ENCODE peak calls at places on chromosomes 2 and 18, in nine cellular contexts. One of them, this sample, is unnamed.

GRCh38 chr2:216161967-216162366 is 52.8 kb downstream of the XRCC5 start:
- DNase-seq in breast epithelium: no peak
- DNase-seq in GM12878: no peak
- DNase-seq in prostate gland: no peak
- DNase-seq in GM23338: no peak
- DNase-seq in suprapubic skin: no peak
- DNase-seq in stomach: no peak
- DNase-seq in transverse colon: no peak
- DNase-seq in HCT116: no peak
- DNase-seq in this sample: no peak

GRCh38 chr2:240785424-240786335 is 34.3 kb downstream of the KIF1A start:
- DNase-seq in breast epithelium: no peak
- DNase-seq in GM12878: no peak
- DNase-seq in prostate gland: no peak
- DNase-seq in GM23338: no peak
- DNase-seq in suprapubic skin: no peak
- DNase-seq in stomach: no peak
- DNase-seq in transverse colon: no peak
- DNase-seq in HCT116: no peak
- DNase-seq in this sample: no peak

GRCh38 chr2:176924909-176925548 is 287.6 kb upstream of the HNRNPA3 start:
- DNase-seq in breast epithelium: no peak
- DNase-seq in GM12878: no peak
- DNase-seq in prostate gland: no peak
- DNase-seq in GM23338: no peak
- DNase-seq in suprapubic skin: no peak
- DNase-seq in stomach: no peak
- DNase-seq in transverse colon: no peak
- DNase-seq in HCT116: no peak
- DNase-seq in this sample: no peak

GRCh38 chr2:162182395-162182794 is 30.3 kb upstream of the GCG start:
- DNase-seq in breast epithelium: no peak
- DNase-seq in GM12878: no peak
- DNase-seq in prostate gland: no peak
- DNase-seq in GM23338: no peak
- DNase-seq in suprapubic skin: no peak
- DNase-seq in stomach: no peak
- DNase-seq in transverse colon: no peak
- DNase-seq in HCT116: no peak
- DNase-seq in this sample: no peak

GRCh38 chr2:234288974-234289455 is 207.9 kb downstream of the ARL4C start:
- DNase-seq in breast epithelium: peak
- DNase-seq in GM12878: no peak
- DNase-seq in prostate gland: peak
- DNase-seq in GM23338: peak
- DNase-seq in suprapubic skin: peak
- DNase-seq in stomach: peak
- DNase-seq in transverse colon: peak
- DNase-seq in HCT116: peak
- DNase-seq in this sample: peak

GRCh38 chr2:239873656-239874635 is 151.2 kb downstream of the NDUFA10 start:
- DNase-seq in breast epithelium: no peak
- DNase-seq in GM12878: no peak
- DNase-seq in prostate gland: no peak
- DNase-seq in GM23338: no peak
- DNase-seq in suprapubic skin: peak
- DNase-seq in stomach: peak
- DNase-seq in transverse colon: no peak
- DNase-seq in HCT116: no peak
- DNase-seq in this sample: no peak

GRCh38 chr2:235599596-235600338 is 105.9 kb downstream of the AGAP1 start:
- DNase-seq in breast epithelium: no peak
- DNase-seq in GM12878: no peak
- DNase-seq in prostate gland: no peak
- DNase-seq in GM23338: no peak
- DNase-seq in suprapubic skin: no peak
- DNase-seq in stomach: no peak
- DNase-seq in transverse colon: no peak
- DNase-seq in HCT116: no peak
- DNase-seq in this sample: no peak

GRCh38 chr2:181685150-181685688 is 4.9 kb upstream of the NEUROD1 start:
- DNase-seq in breast epithelium: no peak
- DNase-seq in GM12878: no peak
- DNase-seq in prostate gland: no peak
- DNase-seq in GM23338: peak
- DNase-seq in suprapubic skin: no peak
- DNase-seq in stomach: no peak
- DNase-seq in transverse colon: no peak
- DNase-seq in HCT116: no peak
- DNase-seq in this sample: no peak

GRCh38 chr2:176118606-176119370 is 2.2 kb downstream of the HOXD10 start:
- DNase-seq in breast epithelium: no peak
- DNase-seq in GM12878: no peak
- DNase-seq in prostate gland: no peak
- DNase-seq in GM23338: peak
- DNase-seq in suprapubic skin: no peak
- DNase-seq in stomach: no peak
- DNase-seq in transverse colon: peak
- DNase-seq in HCT116: peak
- DNase-seq in this sample: no peak

GRCh38 chr18:62287753-62288668 is 37.1 kb upstream of the TNFRSF11A start:
- DNase-seq in breast epithelium: no peak
- DNase-seq in GM12878: no peak
- DNase-seq in prostate gland: no peak
- DNase-seq in GM23338: no peak
- DNase-seq in suprapubic skin: no peak
- DNase-seq in stomach: no peak
- DNase-seq in transverse colon: no peak
- DNase-seq in HCT116: no peak
- DNase-seq in this sample: no peak

GRCh38 chr2:149487189-149487588 is 100.4 kb downstream of the MMADHC start:
- DNase-seq in breast epithelium: no peak
- DNase-seq in GM12878: no peak
- DNase-seq in prostate gland: no peak
- DNase-seq in GM23338: no peak
- DNase-seq in suprapubic skin: no peak
- DNase-seq in stomach: no peak
- DNase-seq in transverse colon: no peak
- DNase-seq in HCT116: no peak
- DNase-seq in this sample: no peak
- TF ChIP-seq CTCF in breast epithelium: no peak
- TF ChIP-seq CTCF in GM12878: no peak
- TF ChIP-seq CTCF in prostate gland: no peak
- TF ChIP-seq CTCF in GM23338: no peak
- TF ChIP-seq CTCF in suprapubic skin: no peak
- TF ChIP-seq CTCF in stomach: no peak
- TF ChIP-seq CTCF in transverse colon: no peak
- TF ChIP-seq CTCF in HCT116: peak
- TF ChIP-seq CTCF in this sample: no peak

GRCh38 chr2:12151716-12152115 is 405.3 kb downstream of the LPIN1 start:
- DNase-seq in breast epithelium: no peak
- DNase-seq in GM12878: no peak
- DNase-seq in prostate gland: no peak
- DNase-seq in GM23338: peak
- DNase-seq in suprapubic skin: no peak
- DNase-seq in stomach: no peak
- DNase-seq in transverse colon: no peak
- DNase-seq in HCT116: no peak
- DNase-seq in this sample: no peak

GRCh38 chr2:12152888-12153287 is 406.5 kb downstream of the LPIN1 start:
- DNase-seq in breast epithelium: no peak
- DNase-seq in GM12878: no peak
- DNase-seq in prostate gland: no peak
- DNase-seq in GM23338: no peak
- DNase-seq in suprapubic skin: no peak
- DNase-seq in stomach: no peak
- DNase-seq in transverse colon: no peak
- DNase-seq in HCT116: no peak
- DNase-seq in this sample: no peak

DNA sequence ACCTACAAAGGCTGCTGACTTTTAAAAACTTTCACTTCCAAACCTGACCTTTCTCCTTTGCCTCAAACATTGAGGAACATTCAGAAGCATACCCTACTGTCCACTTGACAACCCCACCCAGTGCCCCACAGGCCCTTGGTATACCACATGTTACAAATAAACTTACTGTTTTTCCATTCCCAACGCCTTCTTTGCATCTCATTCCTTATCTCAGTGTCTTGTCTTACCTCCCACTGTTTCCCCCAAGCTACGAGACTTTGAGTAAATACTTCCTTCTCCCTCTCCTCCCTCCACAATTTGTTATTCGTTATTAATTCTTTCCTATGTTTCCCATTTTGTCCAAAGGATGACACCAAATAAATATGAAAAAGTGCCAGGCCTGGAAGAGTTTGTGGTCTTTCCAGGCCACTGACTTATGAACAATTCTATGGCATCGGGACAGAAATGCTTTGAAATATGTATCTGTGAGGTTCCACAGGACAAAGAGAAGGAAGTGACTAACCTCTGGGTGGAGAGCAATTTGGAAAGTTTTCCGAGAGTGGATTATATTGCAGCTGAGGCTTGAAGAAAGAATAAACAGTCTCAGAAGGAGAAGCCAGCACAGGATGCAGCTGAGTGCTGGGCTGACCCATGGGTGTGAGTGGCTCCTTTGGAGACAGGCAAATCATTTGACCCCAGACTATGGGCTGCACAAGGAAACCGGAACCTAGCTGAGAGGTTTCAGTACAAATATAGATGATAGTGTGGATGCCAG is 409.1 kb downstream of the LPIN1 start:
- DNase-seq in breast epithelium: no peak
- DNase-seq in GM12878: no peak
- DNase-seq in prostate gland: no peak
- DNase-seq in GM23338: no peak
- DNase-seq in suprapubic skin: no peak
- DNase-seq in stomach: no peak
- DNase-seq in transverse colon: no peak
- DNase-seq in HCT116: peak
- DNase-seq in this sample: no peak
- TF ChIP-seq POLR2AphosphoS5 in breast epithelium: no peak
- TF ChIP-seq POLR2AphosphoS5 in GM12878: no peak
- TF ChIP-seq POLR2AphosphoS5 in prostate gland: peak
- TF ChIP-seq POLR2AphosphoS5 in GM23338: no peak
- TF ChIP-seq POLR2AphosphoS5 in suprapubic skin: no peak
- TF ChIP-seq POLR2AphosphoS5 in stomach: peak
- TF ChIP-seq POLR2AphosphoS5 in transverse colon: no peak
- TF ChIP-seq POLR2AphosphoS5 in HCT116: no peak
- TF ChIP-seq POLR2AphosphoS5 in this sample: no peak

GRCh38 chr2:232365621-232366321 is 12.8 kb upstream of the ALPP start:
- DNase-seq in breast epithelium: no peak
- DNase-seq in GM12878: no peak
- DNase-seq in prostate gland: no peak
- DNase-seq in GM23338: peak
- DNase-seq in suprapubic skin: peak
- DNase-seq in stomach: no peak
- DNase-seq in transverse colon: no peak
- DNase-seq in HCT116: peak
- DNase-seq in this sample: peak

GRCh38 chr2:232367016-232367415 is 11.5 kb upstream of the ALPP start:
- DNase-seq in breast epithelium: no peak
- DNase-seq in GM12878: no peak
- DNase-seq in prostate gland: no peak
- DNase-seq in GM23338: no peak
- DNase-seq in suprapubic skin: peak
- DNase-seq in stomach: no peak
- DNase-seq in transverse colon: no peak
- DNase-seq in HCT116: no peak
- DNase-seq in this sample: no peak

GRCh38 chr2:232369126-232369955 is 9.2 kb upstream of the ALPP start:
- DNase-seq in breast epithelium: no peak
- DNase-seq in GM12878: no peak
- DNase-seq in prostate gland: no peak
- DNase-seq in GM23338: no peak
- DNase-seq in suprapubic skin: peak
- DNase-seq in stomach: no peak
- DNase-seq in transverse colon: no peak
- DNase-seq in HCT116: no peak
- DNase-seq in this sample: no peak

GRCh38 chr2:232368311-232368731 is 10.2 kb upstream of the ALPP start:
- DNase-seq in breast epithelium: no peak
- DNase-seq in GM12878: no peak
- DNase-seq in prostate gland: no peak
- DNase-seq in GM23338: peak
- DNase-seq in suprapubic skin: peak
- DNase-seq in stomach: no peak
- DNase-seq in transverse colon: no peak
- DNase-seq in HCT116: no peak
- DNase-seq in this sample: no peak

GRCh38 chr2:232367591-232368233 is 10.8 kb upstream of the ALPP start:
- DNase-seq in breast epithelium: no peak
- DNase-seq in GM12878: no peak
- DNase-seq in prostate gland: no peak
- DNase-seq in GM23338: peak
- DNase-seq in suprapubic skin: peak
- DNase-seq in stomach: no peak
- DNase-seq in transverse colon: no peak
- DNase-seq in HCT116: no peak
- DNase-seq in this sample: no peak
- TF ChIP-seq CTCF in breast epithelium: no peak
- TF ChIP-seq CTCF in GM12878: no peak
- TF ChIP-seq CTCF in prostate gland: no peak
- TF ChIP-seq CTCF in GM23338: peak
- TF ChIP-seq CTCF in suprapubic skin: no peak
- TF ChIP-seq CTCF in stomach: no peak
- TF ChIP-seq CTCF in transverse colon: no peak
- TF ChIP-seq CTCF in HCT116: peak
- TF ChIP-seq CTCF in this sample: no peak

GRCh38 chr2:238700506-238701050 is 147.3 kb upstream of the TWIST2 start:
- DNase-seq in breast epithelium: peak
- DNase-seq in GM12878: no peak
- DNase-seq in prostate gland: no peak
- DNase-seq in GM23338: no peak
- DNase-seq in suprapubic skin: no peak
- DNase-seq in stomach: no peak
- DNase-seq in transverse colon: no peak
- DNase-seq in HCT116: no peak
- DNase-seq in this sample: no peak

GRCh38 chr2:238702276-238702675 is 145.6 kb upstream of the TWIST2 start:
- DNase-seq in breast epithelium: no peak
- DNase-seq in GM12878: no peak
- DNase-seq in prostate gland: no peak
- DNase-seq in GM23338: no peak
- DNase-seq in suprapubic skin: no peak
- DNase-seq in stomach: no peak
- DNase-seq in transverse colon: no peak
- DNase-seq in HCT116: no peak
- DNase-seq in this sample: no peak

GRCh38 chr2:238700122-238700457 is 147.8 kb upstream of the TWIST2 start:
- DNase-seq in breast epithelium: no peak
- DNase-seq in GM12878: no peak
- DNase-seq in prostate gland: no peak
- DNase-seq in GM23338: no peak
- DNase-seq in suprapubic skin: peak
- DNase-seq in stomach: no peak
- DNase-seq in transverse colon: peak
- DNase-seq in HCT116: no peak
- DNase-seq in this sample: no peak

GRCh38 chr2:238701907-238702206 is 146.0 kb upstream of the TWIST2 start:
- DNase-seq in breast epithelium: no peak
- DNase-seq in GM12878: no peak
- DNase-seq in prostate gland: no peak
- DNase-seq in GM23338: no peak
- DNase-seq in suprapubic skin: no peak
- DNase-seq in stomach: no peak
- DNase-seq in transverse colon: no peak
- DNase-seq in HCT116: no peak
- DNase-seq in this sample: no peak

GRCh38 chr2:238701066-238701906 is 146.6 kb upstream of the TWIST2 start:
- DNase-seq in breast epithelium: peak
- DNase-seq in GM12878: no peak
- DNase-seq in prostate gland: no peak
- DNase-seq in GM23338: no peak
- DNase-seq in suprapubic skin: no peak
- DNase-seq in stomach: no peak
- DNase-seq in transverse colon: no peak
- DNase-seq in HCT116: no peak
- DNase-seq in this sample: no peak
- TF ChIP-seq POLR2AphosphoS5 in breast epithelium: no peak
- TF ChIP-seq POLR2AphosphoS5 in GM12878: no peak
- TF ChIP-seq POLR2AphosphoS5 in prostate gland: no peak
- TF ChIP-seq POLR2AphosphoS5 in GM23338: no peak
- TF ChIP-seq POLR2AphosphoS5 in suprapubic skin: no peak
- TF ChIP-seq POLR2AphosphoS5 in stomach: no peak
- TF ChIP-seq POLR2AphosphoS5 in transverse colon: no peak
- TF ChIP-seq POLR2AphosphoS5 in HCT116: no peak
- TF ChIP-seq POLR2AphosphoS5 in this sample: no peak

This sample was measured in HL-60.